ENCODE peak calls at places on chromosomes 5 and 9, in seven cellular contexts. X is Kasumi-1; W is A172; K is activated CD4-positive, alpha-beta T cell treated with anti-CD3 and anti-CD28 coated beads, Interleukin-2, amount 50 U/mL, for 4 hours; O is foreskin melanocyte; A is activated T-helper 1 cell treated with anti-CD3 and anti-CD28 coated beads, Interleukin-12 subunit alpha, Interleukin-12 subunit beta, Interleukin-2, Interleukin-4 antibody, amounts not matched to agents 30 ng/mL and 10 ng/mL and 1 ng/mL, durations not matched to agents 14 hours and 24 hours and 36 hours; I is occipital lobe. F is an unnamed sample.

GRCh38 chr5:72125931-72126620 is 18.8 kb downstream of the MAP1B start:
- DNase-seq in X (no peak), W (no peak), K (no peak), O (peak; percentile 24), A (no peak), I (no peak), F (no peak)

GRCh38 chr9:7058539-7058938 is 300.8 kb downstream of the KDM4C start:
- DNase-seq in X (no peak), W (no peak), K (no peak), O (no peak), A (no peak), I (no peak), F (no peak)

GRCh38 chr5:170523129-170523497 is 19.3 kb downstream of the KCNIP1 start:
- DNase-seq in X (no peak), W (no peak), K (no peak), O (no peak), A (no peak), I (peak; percentile 9), F (no peak)

GRCh38 chr5:61731946-61732314 is 399.9 kb downstream of the ZSWIM6 start:
- DNase-seq in X (no peak), W (no peak), K (no peak), O (no peak), A (no peak), I (no peak), F (no peak)

GRCh38 chr9:110031511-110032173 is 176.3 kb downstream of the C9orf152 start:
- DNase-seq in X (no peak), W (peak; percentile 93), K (no peak), O (no peak), A (no peak), I (no peak), F (no peak)

GRCh38 chr9:101514056-101514455 is 19.6 kb upstream of the RNF20 start:
- DNase-seq in X (no peak), W (peak; percentile 79), K (no peak), O (no peak), A (no peak), I (no peak), F (no peak)

GRCh38 chr9:1879501-1879900 is 135.6 kb upstream of the SMARCA2 start:
- DNase-seq in X (no peak), W (no peak), K (no peak), O (no peak), A (no peak), I (no peak), F (no peak)

GRCh38 chr9:138038244-138038671 is 160.7 kb downstream of the CACNA1B start:
- DNase-seq in X (no peak), W (no peak), K (no peak), O (no peak), A (no peak), I (no peak), F (no peak)

GRCh38 chr5:28403846-28404245 is 1365.5 kb upstream of the CDH9 start:
- DNase-seq in X (no peak), W (peak; percentile 25), K (no peak), O (no peak), A (no peak), I (no peak), F (no peak)